ENCODE peak calls at places on chromosomes 12 and 14, in nine cellular contexts. One of them, this sample, is unnamed.

GRCh38 chr14:21072781-21073339 is 2.8 kb downstream of the ARHGEF40 start:
- DNase-seq in non-pigmented ciliary epithelial cell: no peak
- DNase-seq in endothelial cell: no peak
- DNase-seq in dermis blood vessel endothelial cell: no peak
- DNase-seq in erythroblast: no peak
- DNase-seq in nephron progenitor cell: no peak
- DNase-seq in uterus: no peak
- DNase-seq in A549: no peak
- DNase-seq in NCI-H345: no peak
- DNase-seq in this sample: no peak

GRCh38 chr12:101823891-101824290 is 6.9 kb downstream of the GNPTAB start:
- DNase-seq in non-pigmented ciliary epithelial cell: no peak
- DNase-seq in endothelial cell: peak
- DNase-seq in dermis blood vessel endothelial cell: peak
- DNase-seq in erythroblast: peak
- DNase-seq in nephron progenitor cell: peak
- DNase-seq in uterus: peak
- DNase-seq in A549: peak
- DNase-seq in NCI-H345: peak
- DNase-seq in this sample: no peak

GRCh38 chr12:76152161-76152807 is 67.8 kb upstream of the NAP1L1 start:
- DNase-seq in non-pigmented ciliary epithelial cell: no peak
- DNase-seq in endothelial cell: no peak
- DNase-seq in dermis blood vessel endothelial cell: no peak
- DNase-seq in erythroblast: no peak
- DNase-seq in nephron progenitor cell: no peak
- DNase-seq in uterus: no peak
- DNase-seq in A549: no peak
- DNase-seq in NCI-H345: no peak
- DNase-seq in this sample: no peak

GRCh38 chr12:121538699-121539061 is 42.1 kb downstream of the KDM2B start:
- DNase-seq in non-pigmented ciliary epithelial cell: no peak
- DNase-seq in endothelial cell: no peak
- DNase-seq in dermis blood vessel endothelial cell: peak
- DNase-seq in erythroblast: no peak
- DNase-seq in nephron progenitor cell: no peak
- DNase-seq in uterus: no peak
- DNase-seq in A549: peak
- DNase-seq in NCI-H345: peak
- DNase-seq in this sample: no peak

GRCh38 chr12:24901975-24902461 is 46.9 kb downstream of the BCAT1 start:
- DNase-seq in non-pigmented ciliary epithelial cell: no peak
- DNase-seq in endothelial cell: peak
- DNase-seq in dermis blood vessel endothelial cell: peak
- DNase-seq in erythroblast: no peak
- DNase-seq in nephron progenitor cell: peak
- DNase-seq in uterus: no peak
- DNase-seq in A549: no peak
- DNase-seq in NCI-H345: no peak
- DNase-seq in this sample: no peak

GRCh38 chr12:43151406-43152080 is 400.5 kb downstream of the ADAMTS20 start:
- DNase-seq in non-pigmented ciliary epithelial cell: no peak
- DNase-seq in endothelial cell: no peak
- DNase-seq in dermis blood vessel endothelial cell: no peak
- DNase-seq in erythroblast: no peak
- DNase-seq in nephron progenitor cell: no peak
- DNase-seq in uterus: no peak
- DNase-seq in A549: no peak
- DNase-seq in NCI-H345: no peak
- DNase-seq in this sample: no peak

GRCh38 chr14:72665259-72665658 is 228.6 kb downstream of the DPF3 start:
- DNase-seq in non-pigmented ciliary epithelial cell: peak
- DNase-seq in endothelial cell: no peak
- DNase-seq in dermis blood vessel endothelial cell: peak
- DNase-seq in erythroblast: no peak
- DNase-seq in nephron progenitor cell: no peak
- DNase-seq in uterus: no peak
- DNase-seq in A549: peak
- DNase-seq in NCI-H345: no peak
- DNase-seq in this sample: no peak

GRCh38 chr12:92432724-92433281 is 270.0 kb upstream of the PLEKHG7 start:
- DNase-seq in non-pigmented ciliary epithelial cell: no peak
- DNase-seq in endothelial cell: no peak
- DNase-seq in dermis blood vessel endothelial cell: no peak
- DNase-seq in erythroblast: no peak
- DNase-seq in nephron progenitor cell: no peak
- DNase-seq in uterus: no peak
- DNase-seq in A549: no peak
- DNase-seq in NCI-H345: no peak
- DNase-seq in this sample: no peak

GRCh38 chr14:32010561-32011188 is 66.4 kb upstream of the ARHGAP5 start:
- DNase-seq in non-pigmented ciliary epithelial cell: no peak
- DNase-seq in endothelial cell: no peak
- DNase-seq in dermis blood vessel endothelial cell: peak
- DNase-seq in erythroblast: no peak
- DNase-seq in nephron progenitor cell: no peak
- DNase-seq in uterus: no peak
- DNase-seq in A549: peak
- DNase-seq in NCI-H345: no peak
- DNase-seq in this sample: no peak

This sample was measured in spleen.